ENCODE peak calls at places on chromosomes 16 and 17, in seven cellular contexts. G, D, H, O, J, L and N are unnamed samples.

GRCh38 chr16:17475104-17475503 is 4.3 kb upstream of the XYLT1 start:
- DNase-seq in G (no peak), D (no peak), H (no peak), O (no peak), J (no peak), L (no peak), N (no peak)

GRCh38 chr17:52762147-52762793 is 603.8 kb upstream of the CA10 start:
- DNase-seq in G (no peak), D (no peak), H (peak), O (no peak), J (no peak), L (no peak), N (peak)

GRCh38 chr16:86344586-86344871 is 165.8 kb upstream of the FOXF1 start:
- DNase-seq in G (no peak), D (no peak), H (no peak), O (no peak), J (no peak), L (no peak), N (no peak)

GRCh38 chr17:79849953-79850352 is 10.7 kb upstream of the CBX4 start:
- DNase-seq in G (no peak), D (no peak), H (no peak), O (no peak), J (peak), L (no peak), N (no peak)

GRCh38 chr17:44757918-44758413 is 822 bp upstream of the ADAM11 start:
- DNase-seq in G (no peak), D (no peak), H (no peak), O (no peak), J (no peak), L (no peak), N (no peak)

GRCh38 chr16:3670711-3671110 is 16.2 kb downstream of the DNASE1 start:
- DNase-seq in G (no peak), D (no peak), H (no peak), O (no peak), J (no peak), L (no peak), N (no peak)

GRCh38 chr17:59361916-59362810 is 30.7 kb downstream of the YPEL2 start:
- DNase-seq in G (peak), D (no peak), H (no peak), O (no peak), J (peak), L (no peak), N (no peak)

GRCh38 chr17:79843917-79844815 is 4.9 kb upstream of the CBX4 start:
- DNase-seq in G (peak), D (no peak), H (peak), O (no peak), J (peak), L (peak), N (no peak)

GRCh38 chr17:8041249-8041928 is 2.5 kb downstream of the ALOX15B start:
- DNase-seq in G (peak), D (peak), H (no peak), O (peak), J (peak), L (no peak), N (peak)

GRCh38 chr17:78381601-78382168 is 3.2 kb downstream of the PGS1 start:
- DNase-seq in G (no peak), D (no peak), H (peak), O (no peak), J (peak), L (no peak), N (peak)

GRCh38 chr17:50565559-50566350 is 5.2 kb downstream of the CACNA1G start:
- DNase-seq in G (peak), D (peak), H (no peak), O (no peak), J (peak), L (no peak), N (peak)

GRCh38 chr17:78107457-78107856 is 21.1 kb downstream of the TMC6 start:
- DNase-seq in G (peak), D (no peak), H (no peak), O (no peak), J (no peak), L (no peak), N (no peak)

GRCh38 chr16:49620158-49620867 is 235.6 kb downstream of the ZNF423 start:
- DNase-seq in G (peak), D (no peak), H (peak), O (no peak), J (peak), L (no peak), N (no peak)

GRCh38 chr16:68605746-68606145 is 39.4 kb upstream of the CDH3 start:
- DNase-seq in G (no peak), D (no peak), H (no peak), O (no peak), J (no peak), L (no peak), N (peak)

GRCh38 chr16:87171723-87172122 is 145.5 kb downstream of the C16orf95 start:
- DNase-seq in G (no peak), D (no peak), H (no peak), O (no peak), J (no peak), L (no peak), N (no peak)

GRCh38 chr17:59277031-59277430 is 54.4 kb upstream of the YPEL2 start:
- DNase-seq in G (no peak), D (no peak), H (no peak), O (no peak), J (no peak), L (no peak), N (no peak)

GRCh38 chr17:4872786-4873185 is 26.6 kb upstream of the C17orf107 start:
- DNase-seq in G (no peak), D (no peak), H (no peak), O (no peak), J (no peak), L (no peak), N (no peak)
- H2AK5ac ChIP-seq in G (no peak), D (no peak), H (no peak), O (no peak), J (no peak), L (no peak), N (no peak)

GRCh38 chr16:626787-627457 is 3.9 kb upstream of the WFIKKN1 start:
- DNase-seq in G (peak), D (no peak), H (peak), O (peak), J (peak), L (no peak), N (peak)
- H3K18ac ChIP-seq in G (peak), D (no peak), H (no peak), O (peak), J (peak), L (no peak), N (no peak)

DNA sequence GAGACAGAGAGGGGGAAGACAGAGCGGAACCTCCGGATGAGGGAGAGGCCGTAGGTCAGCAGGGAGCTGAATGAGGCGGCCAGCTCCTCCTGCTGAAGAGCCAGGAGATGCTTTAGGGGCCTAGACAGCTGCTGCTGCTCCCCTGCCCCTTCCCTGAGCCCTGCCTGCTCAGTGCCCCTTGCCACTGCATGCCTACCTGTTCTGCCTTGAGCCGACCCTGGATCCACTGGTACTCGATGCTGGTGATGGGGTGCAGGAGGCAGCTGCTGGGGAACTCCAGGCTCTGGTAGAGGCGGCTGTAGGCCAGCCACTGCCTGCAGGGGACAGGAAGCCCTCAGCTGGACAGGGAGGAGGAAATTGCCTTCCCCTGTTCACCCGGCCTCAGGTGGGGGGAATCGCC is 7.6 kb downstream of the UNC13D start:
- DNase-seq in G (no peak), D (no peak), H (no peak), O (no peak), J (no peak), L (no peak), N (no peak)
- H3K9ac ChIP-seq in G (no peak), D (peak), H (no peak), O (no peak), J (no peak), L (no peak), N (no peak)

GRCh38 chr16:11671271-11671670 is 3.0 kb downstream of the SNN start:
- DNase-seq in G (no peak), D (no peak), H (no peak), O (no peak), J (no peak), L (no peak), N (no peak)
- H2AK5ac ChIP-seq in G (no peak), D (no peak), H (no peak), O (no peak), J (no peak), L (peak), N (no peak)

DNA sequence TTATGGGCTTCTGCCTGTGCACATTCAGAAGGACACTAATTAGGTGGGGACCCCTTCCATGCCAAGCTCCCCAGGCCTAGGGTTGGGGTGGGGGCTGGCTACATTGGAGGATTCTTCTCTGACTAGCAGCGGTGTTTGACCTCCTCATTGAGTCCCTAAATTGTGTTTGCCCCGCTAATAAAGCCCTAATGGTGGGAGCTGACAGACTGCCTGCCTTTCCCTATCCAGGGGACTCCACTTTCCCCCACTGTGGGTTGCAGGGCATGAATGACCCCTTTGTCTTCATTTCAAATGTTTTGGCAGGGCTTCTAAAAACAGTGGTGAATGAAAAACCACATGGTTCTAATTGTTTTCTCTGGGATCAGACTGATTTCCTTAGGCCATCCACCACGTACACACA is 476.8 kb upstream of the CDH11 start:
- DNase-seq in G (no peak), D (peak), H (no peak), O (no peak), J (no peak), L (no peak), N (no peak)
- H3K18ac ChIP-seq in G (no peak), D (no peak), H (no peak), O (no peak), J (no peak), L (no peak), N (no peak)

GRCh38 chr17:74568116-74568873 is 986 bp upstream of the CD300H start:
- DNase-seq in G (no peak), D (no peak), H (no peak), O (no peak), J (no peak), L (no peak), N (no peak)
- H3K9ac ChIP-seq in G (no peak), D (peak), H (no peak), O (no peak), J (no peak), L (no peak), N (no peak)